ENCODE peak calls at places on chromosome 21, in eight cellular contexts. L is kidney glomerular epithelial cell, C is H7, M is ELR, K is left lung, Q is GM10248, B is HS-27A, P is fibroblast of lung. U is an unnamed sample.

GRCh38 chr21:36859744-36860501 is 106.5 kb downstream of the HLCS start:
- DNase-seq in L (peak), C (peak), M (peak), K (peak), Q (peak), B (peak), P (peak), U (peak)

GRCh38 chr21:38952890-38953289 is 147.2 kb downstream of the ETS2 start:
- DNase-seq in L (no peak), C (no peak), M (no peak), K (no peak), Q (no peak), B (no peak), P (no peak), U (no peak)

GRCh38 chr21:45858180-45858579 is 123.4 kb upstream of the COL6A1 start:
- DNase-seq in L (no peak), C (no peak), M (no peak), K (no peak), Q (no peak), B (no peak), P (no peak), U (no peak)

GRCh38 chr21:45618287-45618686 is 25.2 kb upstream of the PCBP3 start:
- DNase-seq in L (no peak), C (no peak), M (peak), K (peak), Q (no peak), B (no peak), P (peak), U (no peak)

GRCh38 chr21:42731264-42732032 is 78.0 kb downstream of the PDE9A start:
- DNase-seq in L (no peak), C (no peak), M (no peak), K (no peak), Q (no peak), B (no peak), P (no peak), U (no peak)

GRCh38 chr21:42230636-42231035 is 11.7 kb downstream of the ABCG1 start:
- DNase-seq in L (no peak), C (no peak), M (no peak), K (no peak), Q (no peak), B (no peak), P (no peak), U (no peak)

GRCh38 chr21:42061195-42061865 is 9.8 kb upstream of the UMODL1 start:
- DNase-seq in L (no peak), C (peak), M (no peak), K (peak), Q (peak), B (no peak), P (no peak), U (no peak)

GRCh38 chr21:46151261-46151988 is 4.0 kb downstream of the FTCD start:
- DNase-seq in L (no peak), C (peak), M (no peak), K (peak), Q (no peak), B (no peak), P (no peak), U (no peak)

GRCh38 chr21:45590726-45591618 is 48.7 kb upstream of the SLC19A1 start:
- DNase-seq in L (no peak), C (no peak), M (no peak), K (peak), Q (peak), B (no peak), P (no peak), U (no peak)

GRCh38 chr21:33901421-33902288 is 13.9 kb downstream of the ATP5PO start:
- DNase-seq in L (no peak), C (peak), M (peak), K (no peak), Q (no peak), B (no peak), P (peak), U (peak)

GRCh38 chr21:45745256-45745655 is 101.7 kb downstream of the PCBP3 start:
- DNase-seq in L (no peak), C (no peak), M (no peak), K (no peak), Q (no peak), B (no peak), P (no peak), U (no peak)

GRCh38 chr21:41869771-41870170 is 9.4 kb downstream of the PRDM15 start:
- DNase-seq in L (no peak), C (no peak), M (no peak), K (no peak), Q (no peak), B (no peak), P (no peak), U (no peak)

GRCh38 chr21:40049031-40049958 is 182.1 kb downstream of the PCP4 start:
- DNase-seq in L (peak), C (peak), M (peak), K (no peak), Q (no peak), B (no peak), P (peak), U (peak)

GRCh38 chr21:36207577-36208320 is 51.1 kb downstream of the DOP1B start:
- DNase-seq in L (peak), C (no peak), M (peak), K (no peak), Q (no peak), B (no peak), P (peak), U (peak)

GRCh38 chr21:15289896-15290841 is 225.4 kb upstream of the NRIP1 start:
- DNase-seq in L (no peak), C (peak), M (no peak), K (peak), Q (no peak), B (no peak), P (no peak), U (no peak)

GRCh38 chr21:27807596-27807995 is 840.7 kb upstream of the ADAMTS5 start:
- DNase-seq in L (no peak), C (no peak), M (peak), K (no peak), Q (no peak), B (no peak), P (no peak), U (no peak)

GRCh38 chr21:42558846-42559245 is 45.2 kb downstream of the SLC37A1 start:
- DNase-seq in L (no peak), C (no peak), M (no peak), K (peak), Q (no peak), B (no peak), P (no peak), U (no peak)

GRCh38 chr21:18147678-18148077 is 97.0 kb upstream of the CHODL start:
- DNase-seq in L (no peak), C (no peak), M (no peak), K (no peak), Q (no peak), B (no peak), P (no peak), U (peak)

GRCh38 chr21:34874689-34875513 is 174.2 kb downstream of the RUNX1 start:
- DNase-seq in L (peak), C (no peak), M (no peak), K (no peak), Q (no peak), B (no peak), P (no peak), U (peak)